ENCODE peak calls at places on chromosomes 5 and 9, in six cellular contexts. One of them, this sample, is unnamed.

GRCh38 chr9:81389569-81389993 is 299.8 kb downstream of the TLE1 start:
- DNase-seq in right cardiac atrium: no peak
- DNase-seq in A549: peak
- DNase-seq in ovary: no peak
- DNase-seq in HepG2: peak
- DNase-seq in heart left ventricle: peak
- DNase-seq in this sample: peak

GRCh38 chr9:1140057-1140456 is 89.9 kb downstream of the DMRT2 start:
- DNase-seq in right cardiac atrium: no peak
- DNase-seq in A549: no peak
- DNase-seq in ovary: no peak
- DNase-seq in HepG2: no peak
- DNase-seq in heart left ventricle: no peak
- DNase-seq in this sample: no peak

GRCh38 chr5:15463231-15463630 is 36.7 kb upstream of the FBXL7 start:
- DNase-seq in right cardiac atrium: no peak
- DNase-seq in A549: no peak
- DNase-seq in ovary: no peak
- DNase-seq in HepG2: no peak
- DNase-seq in heart left ventricle: no peak
- DNase-seq in this sample: peak

GRCh38 chr5:180521591-180521990 is 27.4 kb downstream of the CNOT6 start:
- DNase-seq in right cardiac atrium: no peak
- DNase-seq in A549: no peak
- DNase-seq in ovary: no peak
- DNase-seq in HepG2: no peak
- DNase-seq in heart left ventricle: no peak
- DNase-seq in this sample: no peak

GRCh38 chr9:98875536-98875935 is 68.1 kb downstream of the GALNT12 start:
- DNase-seq in right cardiac atrium: no peak
- DNase-seq in A549: no peak
- DNase-seq in ovary: no peak
- DNase-seq in HepG2: no peak
- DNase-seq in heart left ventricle: no peak
- DNase-seq in this sample: no peak

GRCh38 chr5:6733411-6734242 is 20.4 kb downstream of the TENT4A start:
- DNase-seq in right cardiac atrium: no peak
- DNase-seq in A549: no peak
- DNase-seq in ovary: peak
- DNase-seq in HepG2: no peak
- DNase-seq in heart left ventricle: no peak
- DNase-seq in this sample: peak

GRCh38 chr5:38595149-38595725 is 38.8 kb upstream of the LIFR start:
- DNase-seq in right cardiac atrium: no peak
- DNase-seq in A549: no peak
- DNase-seq in ovary: no peak
- DNase-seq in HepG2: no peak
- DNase-seq in heart left ventricle: no peak
- DNase-seq in this sample: peak

GRCh38 chr5:172425402-172425801 is 28.9 kb downstream of the SH3PXD2B start:
- DNase-seq in right cardiac atrium: no peak
- DNase-seq in A549: no peak
- DNase-seq in ovary: no peak
- DNase-seq in HepG2: no peak
- DNase-seq in heart left ventricle: no peak
- DNase-seq in this sample: no peak

GRCh38 chr5:87188411-87188810 is 79.3 kb upstream of the RASA1 start:
- DNase-seq in right cardiac atrium: no peak
- DNase-seq in A549: no peak
- DNase-seq in ovary: no peak
- DNase-seq in HepG2: no peak
- DNase-seq in heart left ventricle: no peak
- DNase-seq in this sample: no peak

GRCh38 chr5:122844916-122845252 is 529 bp upstream of the SNX24 start:
- DNase-seq in right cardiac atrium: no peak
- DNase-seq in A549: peak
- DNase-seq in ovary: no peak
- DNase-seq in HepG2: no peak
- DNase-seq in heart left ventricle: no peak
- DNase-seq in this sample: no peak

GRCh38 chr5:36607838-36608783 is 1.7 kb downstream of the SLC1A3 start:
- DNase-seq in right cardiac atrium: no peak
- DNase-seq in A549: no peak
- DNase-seq in ovary: no peak
- DNase-seq in HepG2: no peak
- DNase-seq in heart left ventricle: no peak
- DNase-seq in this sample: peak

DNA sequence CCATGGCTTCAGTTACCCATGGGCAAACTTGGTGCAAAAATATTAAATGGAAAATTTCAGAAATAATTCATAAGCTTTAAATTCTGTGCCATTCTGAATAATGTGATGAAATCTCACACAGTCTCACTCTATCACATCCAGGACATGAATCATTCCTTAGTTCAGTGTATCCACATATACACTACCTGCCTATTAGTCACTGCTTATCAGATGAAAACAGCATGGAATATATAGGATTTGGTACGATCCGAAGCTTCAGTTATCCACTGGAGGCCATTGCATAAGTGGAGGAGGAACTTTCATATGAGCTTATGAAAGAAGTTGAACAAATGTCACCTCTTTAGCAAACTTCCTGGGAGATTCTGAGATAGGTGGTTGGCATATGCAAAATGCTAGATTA is 64.2 kb downstream of the GAPVD1 start:
- DNase-seq in right cardiac atrium: no peak
- DNase-seq in A549: no peak
- DNase-seq in ovary: no peak
- DNase-seq in HepG2: no peak
- DNase-seq in heart left ventricle: no peak
- DNase-seq in this sample: peak
- H3K27ac ChIP-seq in right cardiac atrium: no peak
- H3K27ac ChIP-seq in A549: no peak
- H3K27ac ChIP-seq in ovary: no peak
- H3K27ac ChIP-seq in HepG2: no peak
- H3K27ac ChIP-seq in heart left ventricle: no peak
- H3K27ac ChIP-seq in this sample: no peak

GRCh38 chr9:77215874-77216273 is 38.5 kb downstream of the VPS13A start:
- DNase-seq in right cardiac atrium: no peak
- DNase-seq in A549: no peak
- DNase-seq in ovary: no peak
- DNase-seq in HepG2: peak
- DNase-seq in heart left ventricle: no peak
- DNase-seq in this sample: no peak
- H3K27ac ChIP-seq in right cardiac atrium: no peak
- H3K27ac ChIP-seq in A549: no peak
- H3K27ac ChIP-seq in ovary: no peak
- H3K27ac ChIP-seq in HepG2: no peak
- H3K27ac ChIP-seq in heart left ventricle: no peak
- H3K27ac ChIP-seq in this sample: no peak

DNA sequence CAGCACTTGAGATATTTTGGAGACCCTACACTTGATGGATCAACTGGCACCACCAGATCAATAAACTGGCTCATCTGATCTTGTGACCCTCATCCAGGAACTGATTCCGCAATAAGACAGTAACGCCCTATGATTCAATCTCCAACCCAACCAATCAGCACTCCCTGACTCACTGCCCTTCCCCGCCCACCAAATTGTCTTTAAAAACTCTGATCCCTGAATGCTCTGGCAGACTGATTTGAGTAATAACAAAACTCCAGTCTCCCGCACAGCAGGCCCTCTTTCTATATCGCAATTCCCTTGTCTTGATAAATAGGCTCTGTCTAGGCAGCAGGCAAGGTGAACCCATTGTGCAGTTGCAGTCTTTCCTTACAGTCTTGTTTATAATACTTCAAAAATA is 677.0 kb downstream of the LRRC70 start:
- DNase-seq in right cardiac atrium: no peak
- DNase-seq in A549: no peak
- DNase-seq in ovary: no peak
- DNase-seq in HepG2: no peak
- DNase-seq in heart left ventricle: no peak
- DNase-seq in this sample: no peak
- H3K27ac ChIP-seq in right cardiac atrium: no peak
- H3K27ac ChIP-seq in A549: no peak
- H3K27ac ChIP-seq in ovary: no peak
- H3K27ac ChIP-seq in HepG2: no peak
- H3K27ac ChIP-seq in heart left ventricle: no peak
- H3K27ac ChIP-seq in this sample: no peak

GRCh38 chr5:160923927-160924705 is 72.1 kb upstream of the ATP10B start:
- DNase-seq in right cardiac atrium: no peak
- DNase-seq in A549: no peak
- DNase-seq in ovary: no peak
- DNase-seq in HepG2: peak
- DNase-seq in heart left ventricle: no peak
- DNase-seq in this sample: no peak
- H3K27ac ChIP-seq in right cardiac atrium: no peak
- H3K27ac ChIP-seq in A549: no peak
- H3K27ac ChIP-seq in ovary: no peak
- H3K27ac ChIP-seq in HepG2: no peak
- H3K27ac ChIP-seq in heart left ventricle: no peak
- H3K27ac ChIP-seq in this sample: no peak

DNA sequence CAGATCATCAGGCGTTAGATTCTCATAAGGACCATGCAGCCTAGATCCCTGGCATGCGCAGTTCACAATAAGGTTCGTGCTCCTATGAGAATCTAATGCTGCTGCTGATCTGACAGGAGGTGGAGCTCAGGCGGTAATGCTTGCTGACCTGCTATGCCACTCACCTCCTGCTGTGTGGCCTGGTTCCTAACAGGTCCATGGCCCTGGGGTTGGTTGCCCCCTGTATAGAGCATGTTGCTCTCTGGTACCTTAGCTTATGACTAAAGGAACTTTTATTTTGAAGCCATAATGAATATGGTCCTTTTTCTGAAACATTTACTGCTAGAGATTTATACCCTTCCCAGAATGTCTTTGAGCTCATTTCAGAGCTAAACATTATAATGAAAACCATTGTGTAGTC is 3.1 kb downstream of the MAN2A1 start:
- DNase-seq in right cardiac atrium: no peak
- DNase-seq in A549: no peak
- DNase-seq in ovary: no peak
- DNase-seq in HepG2: no peak
- DNase-seq in heart left ventricle: no peak
- DNase-seq in this sample: no peak
- H3K27ac ChIP-seq in right cardiac atrium: no peak
- H3K27ac ChIP-seq in A549: no peak
- H3K27ac ChIP-seq in ovary: no peak
- H3K27ac ChIP-seq in HepG2: no peak
- H3K27ac ChIP-seq in heart left ventricle: no peak
- H3K27ac ChIP-seq in this sample: no peak

This sample was measured in brain microvascular endothelial cell.